ENCODE peak calls at places on chromosomes 6 and 20, in nine cellular contexts. One of them, this sample, is unnamed.

GRCh38 chr20:59835448-59836395 is 97.7 kb downstream of the SYCP2 start:
- DNase-seq in upper lobe of right lung: no peak
- DNase-seq in T-helper 9 cell: no peak
- DNase-seq in GM19239: no peak
- DNase-seq in RWPE1: peak; percentile 67
- DNase-seq in mesothelial cell of epicardium: no peak
- DNase-seq in NCI-H1417: peak; percentile 83
- DNase-seq in psoas muscle: no peak
- DNase-seq in IMR-90: peak; percentile 5
- DNase-seq in this sample: no peak

GRCh38 chr6:122207794-122208193 is 191.7 kb upstream of the HSF2 start:
- DNase-seq in RWPE1: no peak
- DNase-seq in mesothelial cell of epicardium: no peak
- DNase-seq in psoas muscle: no peak
- DNase-seq in T-helper 9 cell: no peak
- DNase-seq in upper lobe of right lung: no peak
- DNase-seq in IMR-90: no peak
- DNase-seq in GM19239: no peak
- DNase-seq in NCI-H1417: no peak
- DNase-seq in this sample: no peak

GRCh38 chr6:35568967-35569606 is 56.4 kb upstream of the TULP1 start:
- DNase-seq in NCI-H1417: no peak
- DNase-seq in mesothelial cell of epicardium: no peak
- DNase-seq in RWPE1: no peak
- DNase-seq in upper lobe of right lung: peak; percentile 72
- DNase-seq in T-helper 9 cell: peak; percentile 8
- DNase-seq in GM19239: no peak
- DNase-seq in psoas muscle: peak; percentile 91
- DNase-seq in IMR-90: no peak
- DNase-seq in this sample: no peak

GRCh38 chr6:158708239-158708638 is 58.4 kb downstream of the SYTL3 start:
- DNase-seq in IMR-90: peak; percentile 60
- DNase-seq in T-helper 9 cell: no peak
- DNase-seq in GM19239: no peak
- DNase-seq in RWPE1: no peak
- DNase-seq in mesothelial cell of epicardium: no peak
- DNase-seq in NCI-H1417: no peak
- DNase-seq in psoas muscle: no peak
- DNase-seq in upper lobe of right lung: no peak
- DNase-seq in this sample: no peak

GRCh38 chr6:44960898-44961297 is 367.2 kb upstream of the RUNX2 start:
- DNase-seq in psoas muscle: no peak
- DNase-seq in mesothelial cell of epicardium: no peak
- DNase-seq in T-helper 9 cell: no peak
- DNase-seq in RWPE1: no peak
- DNase-seq in IMR-90: peak; percentile 49
- DNase-seq in NCI-H1417: no peak
- DNase-seq in GM19239: no peak
- DNase-seq in upper lobe of right lung: no peak
- DNase-seq in this sample: no peak

GRCh38 chr20:49627329-49627761 is 59.4 kb upstream of the PTGIS start:
- DNase-seq in IMR-90: no peak
- DNase-seq in T-helper 9 cell: no peak
- DNase-seq in mesothelial cell of epicardium: no peak
- DNase-seq in NCI-H1417: no peak
- DNase-seq in psoas muscle: no peak
- DNase-seq in RWPE1: no peak
- DNase-seq in GM19239: no peak
- DNase-seq in upper lobe of right lung: peak; percentile 81
- DNase-seq in this sample: peak; percentile 19

GRCh38 chr6:158095031-158095430 is 73.0 kb downstream of the SERAC1 start:
- DNase-seq in psoas muscle: no peak
- DNase-seq in mesothelial cell of epicardium: no peak
- DNase-seq in NCI-H1417: no peak
- DNase-seq in RWPE1: peak; percentile 30
- DNase-seq in upper lobe of right lung: no peak
- DNase-seq in T-helper 9 cell: no peak
- DNase-seq in GM19239: no peak
- DNase-seq in IMR-90: no peak
- DNase-seq in this sample: no peak

GRCh38 chr20:6162239-6162638 is 39.4 kb upstream of the FERMT1 start:
- DNase-seq in RWPE1: no peak
- DNase-seq in psoas muscle: peak; percentile 86
- DNase-seq in mesothelial cell of epicardium: no peak
- DNase-seq in NCI-H1417: no peak
- DNase-seq in IMR-90: no peak
- DNase-seq in upper lobe of right lung: no peak
- DNase-seq in T-helper 9 cell: no peak
- DNase-seq in GM19239: no peak
- DNase-seq in this sample: no peak

GRCh38 chr6:12578751-12579150 is 137.8 kb upstream of the PHACTR1 start:
- DNase-seq in NCI-H1417: no peak
- DNase-seq in psoas muscle: no peak
- DNase-seq in GM19239: no peak
- DNase-seq in upper lobe of right lung: no peak
- DNase-seq in IMR-90: peak; percentile 74
- DNase-seq in RWPE1: peak; percentile 82
- DNase-seq in mesothelial cell of epicardium: no peak
- DNase-seq in T-helper 9 cell: no peak
- DNase-seq in this sample: no peak

GRCh38 chr20:14197097-14197496 is 140.3 kb downstream of the FLRT3 start:
- DNase-seq in psoas muscle: no peak
- DNase-seq in RWPE1: no peak
- DNase-seq in T-helper 9 cell: no peak
- DNase-seq in upper lobe of right lung: no peak
- DNase-seq in mesothelial cell of epicardium: no peak
- DNase-seq in IMR-90: peak; percentile 64
- DNase-seq in GM19239: no peak
- DNase-seq in NCI-H1417: no peak
- DNase-seq in this sample: no peak

GRCh38 chr20:40719330-40719729 is 30.3 kb upstream of the MAFB start:
- DNase-seq in GM19239: no peak
- DNase-seq in psoas muscle: no peak
- DNase-seq in IMR-90: no peak
- DNase-seq in upper lobe of right lung: no peak
- DNase-seq in RWPE1: no peak
- DNase-seq in mesothelial cell of epicardium: no peak
- DNase-seq in NCI-H1417: no peak
- DNase-seq in T-helper 9 cell: no peak
- DNase-seq in this sample: no peak

GRCh38 chr20:50142812-50143211 is 10.7 kb downstream of the PEDS1 start:
- DNase-seq in NCI-H1417: no peak
- DNase-seq in RWPE1: no peak
- DNase-seq in IMR-90: no peak
- DNase-seq in upper lobe of right lung: no peak
- DNase-seq in GM19239: no peak
- DNase-seq in psoas muscle: no peak
- DNase-seq in mesothelial cell of epicardium: no peak
- DNase-seq in T-helper 9 cell: no peak
- DNase-seq in this sample: peak; percentile 77

This sample was measured in NCI-H526 treated with DMSO at 0.1 percent for 48 hours.